ENCODE peak calls at places on chromosomes 16 and 17, in five cellular contexts. C is BJ, S is stomach, Q is Peyer's patch, F is esophagus squamous epithelium. X is an unnamed sample.

GRCh38 chr17:57603541-57603940 is 141.6 kb downstream of the CCDC182 start:
- DNase-seq in C (no peak), S (peak), Q (no peak), F (no peak), X (no peak)

GRCh38 chr17:80675451-80676095 is 130.9 kb downstream of the RPTOR start:
- DNase-seq in C (no peak), S (no peak), Q (no peak), F (no peak), X (no peak)

GRCh38 chr16:3175157-3176153 is 12.5 kb upstream of the OR1F1 start:
- DNase-seq in C (no peak), S (no peak), Q (no peak), F (no peak), X (no peak)

GRCh38 chr16:24734382-24734781 is 4.9 kb downstream of the TNRC6A start:
- DNase-seq in C (peak), S (no peak), Q (no peak), F (no peak), X (no peak)

GRCh38 chr17:81815646-81815985 is 11.7 kb downstream of the GCGR start:
- DNase-seq in C (no peak), S (no peak), Q (no peak), F (no peak), X (no peak)

GRCh38 chr17:67649891-67650290 is 67.8 kb upstream of the NOL11 start:
- DNase-seq in C (no peak), S (no peak), Q (no peak), F (no peak), X (no peak)

GRCh38 chr16:75065149-75065807 is 51.3 kb downstream of the LDHD start:
- DNase-seq in C (no peak), S (no peak), Q (peak), F (no peak), X (no peak)

GRCh38 chr16:72199938-72200337 is 28.0 kb upstream of the PMFBP1 start:
- DNase-seq in C (no peak), S (no peak), Q (no peak), F (no peak), X (no peak)

GRCh38 chr16:8912793-8913192 is 30.6 kb downstream of the LITAFD start:
- DNase-seq in C (no peak), S (no peak), Q (no peak), F (no peak), X (no peak)

GRCh38 chr17:72697602-72698146 is 394.8 kb downstream of the SLC39A11 start:
- DNase-seq in C (no peak), S (no peak), Q (no peak), F (no peak), X (no peak)

GRCh38 chr16:77760800-77761199 is 27.6 kb upstream of the VAT1L start:
- DNase-seq in C (no peak), S (no peak), Q (no peak), F (no peak), X (no peak)

GRCh38 chr17:59165933-59166342 is 10.4 kb downstream of the PRR11 start:
- DNase-seq in C (no peak), S (peak), Q (no peak), F (no peak), X (no peak)

GRCh38 chr16:20675488-20676267 is 21.8 kb downstream of the ACSM1 start:
- DNase-seq in C (no peak), S (peak), Q (peak), F (no peak), X (no peak)

GRCh38 chr17:45228985-45229517 is 7.4 kb downstream of the FMNL1 start:
- DNase-seq in C (no peak), S (peak), Q (peak), F (no peak), X (peak)

GRCh38 chr17:81518785-81519283 is 6.2 kb upstream of the ACTG1 start:
- DNase-seq in C (no peak), S (peak), Q (peak), F (no peak), X (peak)

GRCh38 chr17:56009795-56010715 is 143.2 kb upstream of the ANKFN1 start:
- DNase-seq in C (no peak), S (no peak), Q (no peak), F (no peak), X (no peak)

GRCh38 chr16:27726621-27727275 is 176.8 kb downstream of the KATNIP start:
- DNase-seq in C (no peak), S (no peak), Q (no peak), F (no peak), X (no peak)

GRCh38 chr17:4947411-4948165 is 742 bp downstream of the PFN1 start:
- DNase-seq in C (no peak), S (peak), Q (peak), F (no peak), X (peak)

GRCh38 chr17:43021739-43022512 is at the start of gene VAT1:
- DNase-seq in C (no peak), S (peak), Q (peak), F (no peak), X (peak)

GRCh38 chr17:79991140-79991923 is 44.3 kb downstream of the TBC1D16 start:
- DNase-seq in C (no peak), S (peak), Q (peak), F (no peak), X (peak)

GRCh38 chr16:67922740-67923139 is 8.9 kb downstream of the CTRL start:
- DNase-seq in C (no peak), S (no peak), Q (no peak), F (no peak), X (no peak)

GRCh38 chr16:84438971-84439696 is 65.3 kb downstream of the MEAK7 start:
- DNase-seq in C (no peak), S (no peak), Q (peak), F (no peak), X (no peak)

GRCh38 chr16:12611006-12611477 is 192.6 kb downstream of the CPPED1 start:
- DNase-seq in C (no peak), S (no peak), Q (no peak), F (no peak), X (no peak)

GRCh38 chr17:29292992-29293889 is 707 bp downstream of the NUFIP2 start:
- DNase-seq in C (no peak), S (peak), Q (peak), F (no peak), X (peak)

GRCh38 chr16:81697321-81697885 is 81.7 kb upstream of the PLCG2 start:
- DNase-seq in C (no peak), S (peak), Q (peak), F (no peak), X (no peak)

GRCh38 chr17:38868095-38868967 is 1.5 kb upstream of the LASP1 start:
- DNase-seq in C (no peak), S (peak), Q (no peak), F (no peak), X (no peak)

GRCh38 chr16:73228649-73229048 is 180.7 kb upstream of the ZFHX3 start:
- DNase-seq in C (no peak), S (no peak), Q (no peak), F (no peak), X (no peak)

GRCh38 chr16:5604770-5605169 is 507.2 kb upstream of the EEF2KMT start:
- DNase-seq in C (no peak), S (no peak), Q (no peak), F (no peak), X (no peak)

GRCh38 chr17:68296217-68297140 is 5.2 kb downstream of the ARSG start:
- DNase-seq in C (no peak), S (peak), Q (no peak), F (no peak), X (no peak)

GRCh38 chr16:3266873-3267537 is 10.6 kb upstream of the MEFV start:
- DNase-seq in C (peak), S (no peak), Q (no peak), F (no peak), X (no peak)

GRCh38 chr16:3142770-3143169 is 7.9 kb downstream of the ZNF213 start:
- DNase-seq in C (no peak), S (no peak), Q (no peak), F (no peak), X (no peak)

GRCh38 chr16:21302898-21303528 is 24.9 kb upstream of the CRYM start:
- DNase-seq in C (peak), S (no peak), Q (no peak), F (no peak), X (no peak)

GRCh38 chr16:58280846-58281301 is 14.0 kb downstream of the PRSS54 start:
- DNase-seq in C (no peak), S (peak), Q (no peak), F (no peak), X (no peak)

GRCh38 chr16:85057212-85057889 is 29.8 kb downstream of the KIAA0513 start:
- DNase-seq in C (no peak), S (peak), Q (no peak), F (no peak), X (no peak)

GRCh38 chr16:68086860-68087268 is 1.7 kb downstream of the NFATC3 start:
- DNase-seq in C (no peak), S (no peak), Q (no peak), F (no peak), X (no peak)

GRCh38 chr16:13118091-13118490 is 216.7 kb downstream of the SHISA9 start:
- DNase-seq in C (no peak), S (no peak), Q (no peak), F (no peak), X (no peak)

GRCh38 chr16:27779719-27780161 is 229.8 kb downstream of the KATNIP start:
- DNase-seq in C (no peak), S (peak), Q (no peak), F (no peak), X (no peak)

GRCh38 chr17:56175299-56175935 is 22.1 kb downstream of the ANKFN1 start:
- DNase-seq in C (no peak), S (no peak), Q (no peak), F (no peak), X (no peak)

GRCh38 chr17:22492331-22492730 is 800.0 kb downstream of the KCNJ18 start:
- DNase-seq in C (no peak), S (no peak), Q (no peak), F (no peak), X (no peak)
- TF ChIP-seq CTCF in C (no peak), S (no peak), Q (no peak), F (no peak), X (no peak)

DNA sequence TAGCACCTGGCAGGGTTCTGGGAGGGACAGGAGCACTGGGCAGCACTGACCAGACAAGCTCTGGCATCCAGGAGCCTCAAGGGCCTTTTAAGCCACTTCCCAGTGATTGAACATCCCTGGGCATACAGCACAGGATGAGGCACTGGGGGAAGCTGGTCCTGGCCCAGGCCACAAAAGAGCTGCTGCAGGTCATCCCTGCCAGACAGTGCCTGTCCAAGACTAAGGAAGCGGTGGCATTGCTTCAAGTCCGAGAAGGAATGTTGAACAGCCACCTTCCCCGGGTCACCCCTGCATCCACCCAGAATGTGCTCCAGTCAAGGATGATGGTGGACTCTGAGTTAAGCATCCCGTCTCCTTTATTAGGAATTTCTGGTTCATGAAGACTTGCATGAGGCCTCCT is 1.2 kb upstream of the OSBPL7 start:
- DNase-seq in C (no peak), S (no peak), Q (no peak), F (no peak), X (no peak)
- TF ChIP-seq CTCF in C (no peak), S (no peak), Q (no peak), F (no peak), X (no peak)

DNA sequence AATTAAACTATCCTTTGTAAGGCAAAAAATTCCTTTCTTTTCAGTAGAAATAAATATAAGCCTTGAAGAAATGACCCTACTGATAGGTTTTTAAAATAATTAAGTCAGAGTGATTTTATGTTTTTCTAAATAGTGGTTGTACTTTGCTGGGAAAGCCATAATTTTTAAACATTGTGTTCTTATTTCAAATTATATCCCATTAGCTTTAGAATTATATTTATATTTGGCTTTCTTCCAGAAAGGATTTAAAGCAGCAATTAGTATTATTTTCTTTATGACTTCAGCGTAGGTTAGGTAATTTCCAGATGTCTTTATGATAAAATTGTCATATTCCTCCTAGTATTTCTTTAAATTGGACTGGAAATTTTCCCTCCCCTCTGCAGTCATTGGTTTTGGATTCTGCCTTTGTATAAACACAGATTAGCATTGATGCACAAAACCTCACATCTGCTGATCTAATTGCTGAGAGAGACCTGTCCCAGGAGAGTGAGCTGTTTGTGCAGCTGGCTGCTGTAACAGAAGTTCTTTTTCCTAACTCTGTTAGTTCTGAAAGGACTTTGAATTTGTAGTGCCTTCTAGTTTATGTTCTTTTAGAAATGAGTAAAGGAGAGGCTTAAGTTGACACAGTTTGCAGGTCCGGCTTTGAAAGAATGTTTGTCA is 45.3 kb upstream of the KPNB1 start:
- DNase-seq in C (no peak), S (no peak), Q (no peak), F (no peak), X (no peak)
- TF ChIP-seq CTCF in C (no peak), S (no peak), Q (no peak), F (no peak), X (no peak)

GRCh38 chr17:77271421-77271820 is 130.7 kb downstream of the SEC14L1 start:
- DNase-seq in C (no peak), S (no peak), Q (no peak), F (no peak), X (no peak)

GRCh38 chr17:77266891-77267341 is 126.1 kb downstream of the SEC14L1 start:
- DNase-seq in C (no peak), S (no peak), Q (no peak), F (no peak), X (no peak)

GRCh38 chr17:77273397-77274136 is 132.8 kb downstream of the SEC14L1 start:
- DNase-seq in C (no peak), S (no peak), Q (no peak), F (no peak), X (no peak)

GRCh38 chr17:77266213-77266612 is 125.4 kb downstream of the SEC14L1 start:
- DNase-seq in C (no peak), S (no peak), Q (no peak), F (no peak), X (no peak)

GRCh38 chr17:77269696-77270681 is 129.2 kb downstream of the SEC14L1 start:
- DNase-seq in C (no peak), S (no peak), Q (no peak), F (no peak), X (no peak)
- TF ChIP-seq CTCF in C (no peak), S (no peak), Q (no peak), F (no peak), X (no peak)

DNA sequence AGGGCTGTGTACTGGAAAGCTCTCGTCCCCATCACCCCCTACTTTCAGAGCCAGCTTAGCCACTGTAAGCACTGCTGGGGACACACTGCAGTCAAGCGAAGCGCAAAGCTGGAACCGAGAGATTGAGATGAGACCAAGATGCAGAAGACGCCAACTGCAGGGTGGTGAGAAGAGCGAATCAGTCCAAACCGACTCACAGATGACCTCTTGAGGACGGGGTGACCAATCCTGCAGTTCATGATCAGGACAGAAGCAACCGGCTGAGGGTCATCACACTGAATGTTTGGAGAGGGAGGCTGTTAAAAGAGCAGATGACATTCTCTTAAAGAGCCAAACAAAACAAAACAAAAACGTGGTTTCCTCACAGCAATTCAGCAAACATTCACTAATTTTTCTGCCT is 8.5 kb downstream of the HASPIN start:
- DNase-seq in C (no peak), S (no peak), Q (no peak), F (no peak), X (no peak)
- TF ChIP-seq CTCF in C (peak), S (no peak), Q (no peak), F (no peak), X (no peak)

GRCh38 chr16:48526058-48526957 is 83.7 kb downstream of the N4BP1 start:
- DNase-seq in C (no peak), S (peak), Q (peak), F (no peak), X (no peak)
- TF ChIP-seq CTCF in C (no peak), S (peak), Q (peak), F (peak), X (no peak)

GRCh38 chr16:65684230-65684629 is 562.4 kb upstream of the CDH11 start:
- DNase-seq in C (no peak), S (no peak), Q (no peak), F (no peak), X (no peak)
- TF ChIP-seq CTCF in C (no peak), S (no peak), Q (no peak), F (no peak), X (no peak)

DNA sequence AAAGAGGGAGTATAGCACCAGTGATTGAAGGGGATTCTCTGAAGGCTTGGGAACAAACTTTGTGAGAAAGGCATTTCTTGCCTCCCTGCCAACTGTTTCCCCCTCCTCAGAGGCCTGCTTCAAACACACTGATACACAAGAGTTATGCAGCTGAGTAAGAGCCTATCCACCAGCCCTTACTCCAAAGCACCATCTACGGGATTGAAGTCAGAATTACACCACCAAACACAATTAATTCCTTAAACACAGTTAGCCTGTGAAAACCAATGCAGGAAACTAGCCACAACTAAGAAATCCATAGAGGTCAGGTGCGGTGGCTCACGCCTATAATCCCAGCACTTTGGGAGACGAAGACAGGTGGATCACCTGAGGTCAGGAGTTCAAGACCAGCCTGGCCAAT is 138.3 kb downstream of the SHCBP1 start:
- DNase-seq in C (no peak), S (no peak), Q (no peak), F (no peak), X (no peak)
- TF ChIP-seq CTCF in C (no peak), S (no peak), Q (no peak), F (no peak), X (no peak)